ENCODE peak calls at places on chromosome 3, in seven cellular contexts. C, G, U, P, V, L and Q are unnamed samples.
A peak's percentile ranks its signal among the peaks of the same experiment; 100 is the strongest.

GRCh38 chr3:71152892-71153265 is 430.6 kb downstream of the FOXP1 start:
- DNase-seq in C (no peak), G (no peak), U (no peak), P (no peak), V (no peak), L (no peak), Q (no peak)

GRCh38 chr3:101829878-101830277 is 19.4 kb upstream of the NFKBIZ start:
- DNase-seq in C (no peak), G (no peak), U (no peak), P (no peak), V (no peak), L (no peak), Q (no peak)

GRCh38 chr3:183210862-183211341 is 42.2 kb upstream of the B3GNT5 start:
- DNase-seq in C (no peak), G (no peak), U (no peak), P (no peak), V (no peak), L (no peak), Q (no peak)

GRCh38 chr3:160016972-160017371 is 28.3 kb downstream of the IL12A start:
- DNase-seq in C (peak; percentile 55), G (peak; percentile 67), U (no peak), P (no peak), V (no peak), L (no peak), Q (no peak)

GRCh38 chr3:143337387-143337786 is 217.8 kb downstream of the CHST2 start:
- DNase-seq in C (no peak), G (peak; percentile 11), U (no peak), P (no peak), V (no peak), L (no peak), Q (no peak)

GRCh38 chr3:49803464-49804140 is 541 bp downstream of the INKA1 start:
- DNase-seq in C (no peak), G (no peak), U (no peak), P (no peak), V (peak; percentile 78), L (peak; percentile 77), Q (no peak)

GRCh38 chr3:51961607-51962569 is 5.4 kb downstream of the PCBP4 start:
- DNase-seq in C (no peak), G (no peak), U (no peak), P (no peak), V (no peak), L (peak; percentile 41), Q (no peak)

GRCh38 chr3:105355355-105356063 is 11.2 kb upstream of the ALCAM start:
- DNase-seq in C (peak; percentile 28), G (peak; percentile 34), U (no peak), P (no peak), V (no peak), L (no peak), Q (no peak)

GRCh38 chr3:43223670-43224364 is 62.5 kb upstream of the SNRK start:
- DNase-seq in C (peak; percentile 26), G (peak; percentile 35), U (no peak), P (no peak), V (no peak), L (no peak), Q (no peak)

GRCh38 chr3:27134165-27134796 is 234.9 kb downstream of the NEK10 start:
- DNase-seq in C (peak; percentile 70), G (peak; percentile 72), U (peak; percentile 57), P (peak; percentile 54), V (peak; percentile 78), L (peak; percentile 78), Q (peak; percentile 59)

GRCh38 chr3:12901631-12902045 is 60.3 kb upstream of the RPL32 start:
- DNase-seq in C (no peak), G (no peak), U (no peak), P (no peak), V (no peak), L (no peak), Q (no peak)

GRCh38 chr3:114144909-114145688 is 33.8 kb downstream of the DRD3 start:
- DNase-seq in C (peak; percentile 96), G (peak; percentile 96), U (no peak), P (no peak), V (no peak), L (no peak), Q (no peak)

GRCh38 chr3:48661501-48662139 is 1.1 kb downstream of the CELSR3 start:
- DNase-seq in C (peak; percentile 44), G (peak; percentile 35), U (peak; percentile 70), P (peak; percentile 91), V (peak; percentile 91), L (peak; percentile 90), Q (peak; percentile 51)

GRCh38 chr3:161559177-161559998 is 62.8 kb downstream of the OTOL1 start:
- DNase-seq in C (peak; percentile 70), G (peak; percentile 77), U (no peak), P (no peak), V (no peak), L (peak; percentile 70), Q (peak; percentile 31)

GRCh38 chr3:76107935-76108570 is 322.7 kb upstream of the ZNF717 start:
- DNase-seq in C (peak; percentile 52), G (peak; percentile 54), U (no peak), P (no peak), V (no peak), L (peak; percentile 24), Q (peak; percentile 16)

GRCh38 chr3:17135696-17136095 is 250.9 kb downstream of the PLCL2 start:
- DNase-seq in C (no peak), G (no peak), U (no peak), P (no peak), V (no peak), L (no peak), Q (no peak)

GRCh38 chr3:179292440-179292839 is 30.4 kb upstream of the ZNF639 start:
- DNase-seq in C (no peak), G (peak; percentile 43), U (no peak), P (no peak), V (no peak), L (no peak), Q (no peak)

GRCh38 chr3:195003006-195003892 is 267.7 kb downstream of the XXYLT1 start:
- DNase-seq in C (no peak), G (peak; percentile 83), U (peak; percentile 58), P (no peak), V (no peak), L (no peak), Q (no peak)

GRCh38 chr3:28768439-28768838 is 419.8 kb upstream of the AZI2 start:
- DNase-seq in C (peak; percentile 11), G (no peak), U (no peak), P (no peak), V (no peak), L (no peak), Q (no peak)

GRCh38 chr3:4976109-4976508 is 3.1 kb upstream of the BHLHE40 start:
- DNase-seq in C (peak; percentile 52), G (peak; percentile 81), U (peak; percentile 46), P (no peak), V (no peak), L (peak; percentile 60), Q (peak; percentile 87)

GRCh38 chr3:105610473-105610872 is 243.8 kb downstream of the ALCAM start:
- DNase-seq in C (no peak), G (no peak), U (no peak), P (no peak), V (no peak), L (no peak), Q (no peak)

GRCh38 chr3:187012609-187013051 is 82.3 kb downstream of the ST6GAL1 start:
- DNase-seq in C (no peak), G (no peak), U (no peak), P (peak; percentile 38), V (no peak), L (no peak), Q (no peak)

GRCh38 chr3:136326316-136326715 is 76.2 kb downstream of the PCCB start:
- DNase-seq in C (no peak), G (no peak), U (no peak), P (no peak), V (no peak), L (no peak), Q (no peak)

GRCh38 chr3:156605686-156606605 is 51.0 kb upstream of the SSR3 start:
- DNase-seq in C (peak; percentile 88), G (peak; percentile 78), U (peak; percentile 31), P (no peak), V (peak; percentile 80), L (peak; percentile 77), Q (no peak)

GRCh38 chr3:109114746-109115145 is 3.2 kb downstream of the MORC1 start:
- DNase-seq in C (no peak), G (no peak), U (no peak), P (no peak), V (no peak), L (no peak), Q (no peak)

GRCh38 chr3:151538706-151539403 is 78.0 kb upstream of the IGSF10 start:
- DNase-seq in C (peak; percentile 39), G (peak; percentile 62), U (peak; percentile 72), P (no peak), V (no peak), L (peak; percentile 39), Q (no peak)

GRCh38 chr3:182148360-182148759 is 436.6 kb downstream of the SOX2 start:
- DNase-seq in C (no peak), G (no peak), U (no peak), P (no peak), V (no peak), L (no peak), Q (no peak)

GRCh38 chr3:150920236-150920635 is 15.0 kb upstream of the MINDY4B start:
- DNase-seq in C (no peak), G (no peak), U (no peak), P (no peak), V (no peak), L (no peak), Q (no peak)

GRCh38 chr3:149247929-149248691 is 26.5 kb upstream of the CP start:
- DNase-seq in C (peak; percentile 42), G (no peak), U (no peak), P (peak; percentile 46), V (no peak), L (no peak), Q (no peak)
- H3K4me3 ChIP-seq in C (no peak overlapping the region), G (no peak overlapping the region), U (no peak overlapping the region), P (no peak overlapping the region), V (no peak overlapping the region), L (no peak overlapping the region), Q (no peak overlapping the region)

DNA sequence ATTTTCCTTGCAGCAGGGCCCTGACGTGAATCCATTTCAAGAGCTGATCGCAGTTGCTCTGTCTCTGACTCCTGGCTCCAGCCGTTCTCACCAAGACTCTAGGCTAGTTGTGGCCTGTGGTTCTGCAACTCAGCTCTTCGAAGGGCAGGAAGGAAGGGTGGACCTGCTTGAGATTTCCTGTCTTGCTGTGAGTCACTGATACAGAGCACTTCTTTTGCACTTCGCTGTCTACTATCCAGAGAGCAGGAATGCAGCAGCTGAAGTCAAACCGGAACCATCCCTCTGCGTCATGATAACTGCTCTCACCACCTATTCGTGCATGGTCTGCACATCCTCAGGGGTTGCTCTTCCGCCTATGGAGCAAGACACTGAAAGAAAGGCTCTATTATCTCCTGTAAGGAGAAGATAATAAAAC is 59.7 kb downstream of the RAP2B start:
- DNase-seq in C (peak; percentile 97), G (peak; percentile 91), U (peak; percentile 30), P (peak; percentile 61), V (no peak), L (no peak), Q (peak; percentile 67)
- H3K4me3 ChIP-seq in C (no peak overlapping the region), G (no peak overlapping the region), U (no peak overlapping the region), P (peak overlapping the region; percentile 39), V (no peak overlapping the region), L (no peak overlapping the region), Q (no peak overlapping the region)

GRCh38 chr3:152595975-152596832 is 238.7 kb upstream of the P2RY1 start:
- DNase-seq in C (peak; percentile 93), G (peak; percentile 95), U (peak; percentile 64), P (no peak), V (no peak), L (peak; percentile 16), Q (peak; percentile 76)
- H3K4me3 ChIP-seq in C (peak overlapping the region; percentile 13), G (peak overlapping the region; percentile 11), U (peak overlapping the region; percentile 18), P (no peak overlapping the region), V (peak overlapping the region; percentile 3), L (no peak overlapping the region), Q (no peak overlapping the region)

GRCh38 chr3:72888546-72889309 is 882 bp downstream of the GXYLT2 start:
- DNase-seq in C (peak; percentile 37), G (peak; percentile 26), U (peak; percentile 57), P (no peak), V (no peak), L (peak; percentile 93), Q (peak; percentile 80)
- H3K4me3 ChIP-seq in C (peak overlapping the region; percentile 69), G (peak overlapping the region; percentile 69), U (peak overlapping the region; percentile 34), P (no peak overlapping the region), V (peak overlapping the region; percentile 97), L (peak overlapping the region; percentile 61), Q (peak overlapping the region; percentile 67)